ENCODE peak calls at places on chromosomes 1 and 21, in four cellular contexts. F, Z, X and R are unnamed samples.

GRCh38 chr1:225817611-225818061 is 7.7 kb downstream of the EPHX1 start:
- DNase-seq in F (peak; percentile 89), X (peak; percentile 96), Z (no peak), R (peak; percentile 90)

GRCh38 chr1:178609015-178609414 is 96.1 kb downstream of the TEX35 start:
- DNase-seq in X (peak; percentile 83), F (no peak), Z (no peak), R (peak; percentile 58)

GRCh38 chr1:960371-961131 is at the start of gene KLHL17:
- DNase-seq in F (peak; percentile 71), Z (peak; percentile 75), X (peak; percentile 91), R (peak; percentile 91)

GRCh38 chr1:206075786-206076725 is 23.1 kb downstream of the RHEX start:
- DNase-seq in F (no peak), Z (no peak), X (peak; percentile 34), R (no peak)

GRCh38 chr21:41490330-41490729 is 17.6 kb downstream of the TMPRSS2 start:
- DNase-seq in X (no peak), Z (no peak), F (no peak), R (no peak)

GRCh38 chr1:115317101-115318012 is 20.7 kb downstream of the NGF start:
- DNase-seq in X (peak; percentile 81), Z (no peak), F (peak; percentile 16), R (no peak)

GRCh38 chr1:161787355-161787754 is 21.2 kb downstream of the ATF6 start:
- DNase-seq in F (no peak), X (no peak), Z (no peak), R (no peak)

GRCh38 chr1:6586404-6586816 is 6.6 kb downstream of the ZBTB48 start:
- DNase-seq in F (no peak), X (no peak), Z (no peak), R (no peak)

GRCh38 chr1:112998592-112999235 is 42.7 kb upstream of the SLC16A1 start:
- DNase-seq in F (peak; percentile 73), X (peak; percentile 70), Z (no peak), R (peak; percentile 85)

GRCh38 chr1:201984446-201984845 is 2.0 kb downstream of the RNPEP start:
- DNase-seq in F (no peak), X (no peak), Z (no peak), R (no peak)

GRCh38 chr1:89454845-89455521 is 69.6 kb upstream of the LRRC8B start:
- DNase-seq in Z (peak; percentile 61), X (peak; percentile 64), F (peak; percentile 67), R (peak; percentile 60)

GRCh38 chr1:245679796-245680195 is 525.0 kb downstream of the KIF26B start:
- DNase-seq in F (peak; percentile 45), X (no peak), Z (no peak), R (no peak)

GRCh38 chr1:94648225-94649007 is 106.9 kb upstream of the F3 start:
- DNase-seq in X (peak; percentile 98), Z (no peak), F (no peak), R (peak; percentile 90)

GRCh38 chr1:246165826-246166709 is 341.0 kb downstream of the SMYD3 start:
- DNase-seq in Z (no peak), F (no peak), X (no peak), R (no peak)

GRCh38 chr1:154445040-154445472 is 39.9 kb downstream of the IL6R start:
- DNase-seq in F (no peak), Z (no peak), X (peak; percentile 85), R (peak; percentile 78)

GRCh38 chr1:92960395-92961130 is 699 bp downstream of the DIPK1A start:
- DNase-seq in F (peak; percentile 95), Z (peak; percentile 55), X (peak; percentile 95), R (peak; percentile 84)

GRCh38 chr21:34362670-34363069 is 1.1 kb upstream of the KCNE2 start:
- DNase-seq in X (no peak), F (no peak), Z (no peak), R (no peak)

GRCh38 chr1:18535391-18536210 is 54.9 kb downstream of the KLHDC7A start:
- DNase-seq in Z (no peak), F (no peak), X (no peak), R (no peak)

GRCh38 chr1:87179076-87179475 is 149.6 kb upstream of the LMO4 start:
- DNase-seq in Z (no peak), F (no peak), X (no peak), R (no peak)

GRCh38 chr1:246151796-246152434 is 355.2 kb downstream of the SMYD3 start:
- DNase-seq in X (no peak), F (no peak), Z (no peak), R (no peak)

GRCh38 chr1:48776400-48777218 is at the start of gene BEND5:
- DNase-seq in X (peak; percentile 62), Z (peak; percentile 38), F (peak; percentile 86), R (peak; percentile 38)

GRCh38 chr21:38761531-38761930 is 44.2 kb upstream of the ETS2 start:
- DNase-seq in F (no peak), Z (no peak), X (no peak), R (no peak)

GRCh38 chr1:38476111-38476783 is 383.3 kb downstream of the RRAGC start:
- DNase-seq in Z (no peak), X (no peak), F (peak; percentile 41), R (no peak)

GRCh38 chr21:36350282-36350910 is 30.4 kb downstream of the MORC3 start:
- DNase-seq in F (no peak), X (peak; percentile 49), Z (no peak), R (peak; percentile 32)

GRCh38 chr1:200908158-200908868 is 13.6 kb downstream of the INAVA start:
- DNase-seq in F (no peak), X (no peak), Z (no peak), R (no peak)

GRCh38 chr1:150567717-150568561 is 11.5 kb downstream of the MCL1 start:
- DNase-seq in F (peak; percentile 75), Z (no peak), X (peak; percentile 96), R (peak; percentile 87)

GRCh38 chr1:106768501-106768900 is 288.0 kb upstream of the PRMT6 start:
- DNase-seq in X (peak; percentile 43), Z (no peak), F (no peak), R (peak; percentile 29)

GRCh38 chr1:240247899-240248298 is 156.2 kb downstream of the FMN2 start:
- DNase-seq in X (no peak), F (no peak), Z (no peak), R (no peak)

GRCh38 chr1:80021891-80022290 is 1015.4 kb upstream of the ADGRL4 start:
- DNase-seq in Z (no peak), X (no peak), F (no peak), R (no peak)

GRCh38 chr1:43147625-43148319 is 24.3 kb downstream of the EBNA1BP2 start:
- DNase-seq in Z (peak; percentile 3), X (peak; percentile 82), F (peak; percentile 80), R (peak; percentile 84)

GRCh38 chr1:244304156-244304555 is 147.6 kb downstream of the ADSS2 start:
- DNase-seq in Z (no peak), F (no peak), X (no peak), R (no peak)

GRCh38 chr21:16047857-16048256 is 318.1 kb downstream of the USP25 start:
- DNase-seq in Z (no peak), X (peak; percentile 68), F (no peak), R (no peak)

GRCh38 chr1:232793944-232794343 is 11.3 kb upstream of the MAP10 start:
- DNase-seq in X (peak; percentile 38), Z (no peak), F (no peak), R (peak; percentile 67)